ENCODE peak calls at places on chromosome 2, in five cellular contexts. W is fibroblast of lung, V is PC-3, S is endothelial cell, Q is sigmoid colon. L is an unnamed sample.

GRCh38 chr2:195470622-195471021 is 186.4 kb upstream of the SLC39A10 start:
- DNase-seq in W (no peak), V (no peak), S (no peak), Q (no peak), L (no peak)

GRCh38 chr2:15943378-15943851 is 3.1 kb downstream of the MYCN start:
- DNase-seq in W (no peak), V (no peak), S (peak), Q (no peak), L (no peak)

GRCh38 chr2:172572981-172573380 is 17.1 kb downstream of the PDK1 start:
- DNase-seq in W (no peak), V (peak), S (no peak), Q (no peak), L (no peak)

GRCh38 chr2:100889286-100889685 is 69.3 kb downstream of the NPAS2 start:
- DNase-seq in W (no peak), V (no peak), S (no peak), Q (no peak), L (no peak)

GRCh38 chr2:205699554-205700289 is 17.4 kb downstream of the NRP2 start:
- DNase-seq in W (no peak), V (no peak), S (no peak), Q (no peak), L (no peak)

GRCh38 chr2:1168856-1169255 is 218.2 kb downstream of the SNTG2 start:
- DNase-seq in W (no peak), V (no peak), S (no peak), Q (no peak), L (no peak)

GRCh38 chr2:75595541-75596395 is 35.0 kb upstream of the EVA1A start:
- DNase-seq in W (peak), V (peak), S (no peak), Q (no peak), L (no peak)

GRCh38 chr2:10211822-10212438 is 89.4 kb downstream of the RRM2 start:
- DNase-seq in W (no peak), V (no peak), S (no peak), Q (no peak), L (no peak)

GRCh38 chr2:37877457-37878315 is 47.4 kb upstream of the RMDN2 start:
- DNase-seq in W (peak), V (peak), S (peak), Q (no peak), L (no peak)

GRCh38 chr2:27381577-27382181 is 1.1 kb upstream of the ZNF513 start:
- DNase-seq in W (no peak), V (no peak), S (no peak), Q (no peak), L (no peak)

GRCh38 chr2:69499242-69499641 is 62.0 kb upstream of the NFU1 start:
- DNase-seq in W (no peak), V (no peak), S (no peak), Q (no peak), L (no peak)

GRCh38 chr2:99825630-99826029 is 316.8 kb downstream of the AFF3 start:
- DNase-seq in W (no peak), V (no peak), S (no peak), Q (no peak), L (no peak)

GRCh38 chr2:100998235-100998573 is 3.9 kb upstream of the RPL31 start:
- DNase-seq in W (peak), V (no peak), S (no peak), Q (no peak), L (no peak)

GRCh38 chr2:200217320-200217719 is 89.2 kb upstream of the SPATS2L start:
- DNase-seq in W (no peak), V (no peak), S (no peak), Q (no peak), L (no peak)

GRCh38 chr2:240586198-240586918 is at the start of gene CAPN10:
- DNase-seq in W (peak), V (peak), S (peak), Q (peak), L (peak)

GRCh38 chr2:121527009-121527682 is 3.5 kb upstream of the RNU4ATAC start:
- DNase-seq in W (peak), V (peak), S (no peak), Q (no peak), L (peak)

GRCh38 chr2:47089083-47089464 is 66.0 kb downstream of the STPG4 start:
- DNase-seq in W (peak), V (peak), S (no peak), Q (no peak), L (no peak)

GRCh38 chr2:65072181-65072970 is 16.2 kb downstream of the CEP68 start:
- DNase-seq in W (no peak), V (no peak), S (no peak), Q (no peak), L (no peak)

GRCh38 chr2:238974061-238974460 is 126.2 kb downstream of the TWIST2 start:
- DNase-seq in W (peak), V (peak), S (no peak), Q (no peak), L (no peak)

GRCh38 chr2:15043336-15044058 is 411.0 kb downstream of the LRATD1 start:
- DNase-seq in W (peak), V (peak), S (no peak), Q (peak), L (no peak)

GRCh38 chr2:218354850-218355443 is 1.7 kb upstream of the CATIP start:
- DNase-seq in W (no peak), V (no peak), S (no peak), Q (no peak), L (no peak)

GRCh38 chr2:81060971-81061370 is 756.4 kb upstream of the LRRTM1 start:
- DNase-seq in W (no peak), V (peak), S (no peak), Q (no peak), L (no peak)

GRCh38 chr2:24886640-24887324 is 33.3 kb downstream of the ADCY3 start:
- DNase-seq in W (no peak), V (no peak), S (no peak), Q (no peak), L (no peak)

GRCh38 chr2:204072443-204073324 is 136.1 kb downstream of the ICOS start:
- DNase-seq in W (no peak), V (peak), S (peak), Q (no peak), L (no peak)

GRCh38 chr2:203861607-203862006 is 6.0 kb upstream of the CTLA4 start:
- DNase-seq in W (no peak), V (no peak), S (no peak), Q (no peak), L (no peak)

GRCh38 chr2:69764286-69765058 is 22.5 kb downstream of the ANXA4 start:
- DNase-seq in W (no peak), V (no peak), S (no peak), Q (no peak), L (no peak)

GRCh38 chr2:191691016-191691725 is 13.2 kb downstream of the NABP1 start:
- DNase-seq in W (peak), V (peak), S (peak), Q (no peak), L (peak)

GRCh38 chr2:71679481-71679880 is 226.1 kb downstream of the DYSF start:
- DNase-seq in W (no peak), V (no peak), S (no peak), Q (peak), L (no peak)

GRCh38 chr2:137888845-137889244 is 75.4 kb upstream of the HNMT start:
- DNase-seq in W (peak), V (peak), S (peak), Q (no peak), L (no peak)

GRCh38 chr2:240179186-240179815 is 38.8 kb upstream of the OTOS start:
- DNase-seq in W (no peak), V (no peak), S (no peak), Q (no peak), L (no peak)

GRCh38 chr2:86672027-86672545 is 48.0 kb upstream of the RMND5A start:
- DNase-seq in W (no peak), V (no peak), S (no peak), Q (no peak), L (no peak)

DNA sequence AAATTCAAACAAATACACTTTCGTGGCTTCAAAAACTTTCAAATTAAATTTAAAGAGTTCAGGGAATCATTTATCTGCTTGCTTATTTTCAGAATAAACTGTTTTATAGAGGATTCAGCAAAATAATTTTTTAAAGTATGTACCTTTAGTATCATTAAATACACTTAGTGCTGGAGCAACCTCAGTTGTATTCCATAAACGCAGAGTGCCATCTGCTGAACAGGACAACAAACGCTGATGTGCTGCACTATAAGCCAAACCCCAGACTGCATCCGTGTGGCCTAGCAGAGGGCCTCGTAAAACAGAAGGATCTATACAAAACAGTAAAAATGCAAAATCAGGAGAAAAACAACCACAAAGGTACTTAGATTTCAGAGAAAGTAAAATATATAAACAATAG is 108.6 kb downstream of the STRN start:
- DNase-seq in W (no peak), V (no peak), S (no peak), Q (no peak), L (no peak)
- TF ChIP-seq CTCF in W (no peak), V (no peak), S (no peak), Q (no peak), L (no peak)

DNA sequence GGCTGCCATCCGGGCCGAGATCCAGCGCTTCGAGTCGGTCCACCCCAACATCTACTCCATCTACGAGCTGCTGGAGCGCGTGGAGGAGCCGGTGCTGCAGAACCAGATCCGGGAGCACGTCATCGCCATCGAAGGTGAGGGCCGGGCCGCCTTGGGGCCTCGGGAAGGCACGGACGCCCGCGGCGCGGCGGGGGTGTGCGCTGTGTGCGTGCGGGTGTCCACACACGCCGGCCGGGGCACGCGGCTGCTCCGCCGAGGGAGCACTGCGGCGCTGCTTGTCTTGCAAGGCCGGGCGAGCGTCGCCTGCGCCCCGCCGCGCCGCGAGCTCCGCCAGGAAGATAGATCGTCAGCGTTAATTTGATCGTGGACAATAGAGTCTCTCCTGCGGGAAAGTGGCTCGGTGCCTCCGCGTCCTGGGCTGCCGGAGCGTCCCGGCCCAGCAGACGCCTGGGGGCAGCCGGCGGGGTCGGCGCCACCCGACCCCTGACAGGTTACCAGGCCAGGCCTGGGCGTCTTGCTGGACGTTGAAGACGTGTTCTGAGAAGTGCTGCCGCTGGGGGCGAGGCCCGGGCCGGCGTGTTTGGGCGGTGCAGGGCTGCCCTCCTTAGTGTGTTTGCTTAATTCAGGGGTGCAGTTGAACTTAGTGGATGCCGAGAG is 1.0 kb downstream of the AGAP1 start:
- DNase-seq in W (peak), V (peak), S (peak), Q (peak), L (no peak)
- TF ChIP-seq CTCF in W (peak), V (no peak), S (no peak), Q (no peak), L (no peak)

DNA sequence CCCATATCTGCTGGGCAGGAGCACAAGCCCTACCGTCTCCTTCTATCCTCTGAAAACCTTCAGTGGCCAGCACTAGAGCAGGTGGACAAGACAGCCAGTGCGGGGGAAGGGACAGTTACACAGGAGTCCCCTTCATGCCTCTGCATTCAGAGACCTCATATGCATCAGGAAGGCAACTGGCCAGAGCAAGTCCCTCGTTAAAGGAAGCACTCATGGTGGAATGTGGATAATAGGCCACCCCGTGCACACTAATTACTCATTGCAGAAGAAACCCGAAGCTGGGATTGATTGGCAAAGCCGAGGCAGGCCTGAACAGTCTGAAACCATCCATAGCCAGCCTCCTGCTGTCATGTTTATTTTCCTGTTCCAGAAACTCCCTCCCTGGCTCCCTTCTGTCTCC is 11.2 kb downstream of the KIAA2012 start:
- DNase-seq in W (peak), V (no peak), S (no peak), Q (no peak), L (no peak)
- TF ChIP-seq CTCF in W (no peak), V (no peak), S (no peak), Q (no peak), L (no peak)

DNA sequence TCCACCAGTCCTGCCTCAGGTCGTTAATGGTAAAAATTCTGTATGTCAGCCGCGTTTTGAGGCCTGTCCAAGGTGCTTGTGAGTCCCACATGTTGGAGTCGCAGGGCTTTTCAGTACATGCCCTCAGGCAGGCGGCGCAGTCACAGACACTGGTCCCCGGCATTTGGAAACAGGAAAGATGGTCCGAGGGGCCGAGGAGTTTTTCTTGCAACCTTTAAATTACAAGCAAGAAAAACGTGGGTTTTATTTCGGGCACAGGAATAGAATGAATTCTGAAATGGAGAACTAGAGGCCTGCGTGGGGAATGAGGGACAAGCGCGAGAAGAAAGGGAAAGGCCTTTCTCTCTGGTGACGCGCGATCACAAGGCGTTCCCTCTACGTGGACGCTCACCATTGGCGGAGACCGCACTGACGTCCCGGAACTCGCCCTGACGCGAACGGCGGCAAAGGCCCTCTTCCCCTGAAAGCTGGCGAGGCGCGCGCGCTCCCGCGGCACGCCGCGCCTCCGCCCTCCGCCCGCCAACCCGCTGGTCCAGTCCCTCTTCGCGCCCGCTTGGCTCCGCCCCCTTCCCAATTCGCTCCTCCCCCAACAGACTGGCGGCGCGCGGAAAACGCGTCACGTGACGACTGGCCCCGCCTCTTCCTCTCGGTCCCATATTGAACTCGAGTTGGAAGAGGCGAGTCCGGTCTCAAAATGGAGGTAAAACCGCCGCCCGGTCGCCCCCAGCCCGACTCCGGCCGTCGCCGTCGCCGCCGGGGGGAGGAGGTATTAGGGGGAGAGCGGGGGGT is at the start of gene HNRNPA3:
- DNase-seq in W (peak), V (peak), S (peak), Q (peak), L (peak)
- TF ChIP-seq CTCF in W (peak), V (no peak), S (no peak), Q (peak), L (peak)

DNA sequence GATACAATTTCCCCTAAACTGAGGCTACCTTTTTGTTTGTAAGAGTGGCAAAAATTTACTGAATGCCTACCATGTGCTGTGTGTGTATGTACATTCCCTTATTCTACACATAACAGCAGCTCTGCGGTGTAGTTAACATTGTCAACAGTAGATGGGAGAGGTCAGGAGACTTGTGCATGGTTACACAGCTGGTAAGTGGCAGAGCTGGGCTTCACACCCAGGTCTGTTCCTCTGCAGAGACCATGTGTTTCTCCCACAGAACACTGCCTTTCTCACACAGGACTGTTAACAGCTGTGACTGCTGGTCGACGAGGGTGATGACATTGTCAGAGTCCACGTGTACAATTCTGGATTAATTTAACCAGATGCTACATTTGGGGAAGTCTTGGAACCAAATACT is 49.1 kb downstream of the EML6 start:
- DNase-seq in W (no peak), V (peak), S (no peak), Q (no peak), L (no peak)
- TF ChIP-seq CTCF in W (no peak), V (peak), S (no peak), Q (no peak), L (no peak)

DNA sequence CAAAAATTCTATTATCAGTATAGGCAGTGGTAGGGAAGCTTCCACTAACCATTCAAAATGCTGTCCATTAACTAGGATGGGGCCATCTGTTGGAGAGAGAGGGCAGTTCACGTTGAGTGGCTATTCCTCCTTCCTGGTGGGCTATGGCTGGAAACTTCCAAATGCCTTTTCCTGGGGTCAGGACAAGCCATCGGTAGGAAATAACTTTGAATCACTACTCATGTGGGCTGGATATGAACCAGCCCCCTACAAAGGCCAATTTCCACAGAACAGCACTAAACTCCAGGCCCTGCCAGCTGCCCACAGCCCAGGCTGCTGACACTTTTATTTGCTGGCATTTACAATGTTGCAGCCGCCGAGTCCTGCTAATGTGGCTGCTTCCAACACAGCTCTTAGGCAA is 156.1 kb upstream of the HNRNPA3 start:
- DNase-seq in W (no peak), V (no peak), S (peak), Q (peak), L (no peak)
- TF ChIP-seq CTCF in W (no peak), V (peak), S (peak), Q (peak), L (no peak)

DNA sequence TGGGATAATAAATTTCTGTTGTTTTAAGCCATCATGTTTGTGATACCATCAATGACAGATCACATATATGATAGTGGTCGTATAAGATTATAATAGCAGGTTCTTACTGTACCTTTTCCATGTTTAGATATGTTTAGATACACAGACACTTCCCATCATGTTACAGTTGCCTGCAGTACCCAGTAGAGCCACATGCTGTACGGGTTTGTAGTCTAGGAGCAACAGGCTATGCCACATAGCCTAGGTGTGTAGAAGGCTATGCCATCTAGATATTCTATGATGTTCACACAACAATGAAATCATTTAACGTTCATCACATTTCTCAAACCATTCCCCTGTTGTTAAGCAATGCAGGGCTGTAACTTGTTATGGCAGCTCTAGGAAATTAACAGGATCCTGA is 132.9 kb upstream of the SH3BP4 start:
- DNase-seq in W (no peak), V (peak), S (no peak), Q (no peak), L (no peak)
- TF ChIP-seq CTCF in W (peak), V (no peak), S (no peak), Q (no peak), L (no peak)

GRCh38 chr2:151792589-151792988 is 35.6 kb downstream of the ARL5A start:
- DNase-seq in W (no peak), V (no peak), S (no peak), Q (no peak), L (no peak)
- TF ChIP-seq CTCF in W (no peak), V (peak), S (no peak), Q (no peak), L (no peak)